ENCODE peak calls at places on chromosome 9, in four cellular contexts. U, I, L and M are unnamed samples.

GRCh38 chr9:72363908-72364678 is 915 bp downstream of the ZFAND5 start:
- DNase-seq in U (peak; percentile 20), I (peak; percentile 68), L (peak; percentile 95), M (peak; percentile 81)

GRCh38 chr9:133495327-133496293 is 16.7 kb upstream of the SLC2A6 start:
- DNase-seq in U (no peak), I (no peak), L (no peak), M (no peak)

GRCh38 chr9:87497604-87498045 is at the start of gene DAPK1:
- DNase-seq in U (peak; percentile 55), I (peak; percentile 79), L (peak; percentile 88), M (no peak)

GRCh38 chr9:127035423-127035822 is 87.0 kb downstream of the ANGPTL2 start:
- DNase-seq in U (no peak), I (no peak), L (no peak), M (no peak)

GRCh38 chr9:130301483-130302286 is 36.1 kb downstream of the HMCN2 start:
- DNase-seq in U (no peak), I (no peak), L (no peak), M (no peak)

GRCh38 chr9:109934499-109935214 is 154.7 kb downstream of the PALM2AKAP2 start:
- DNase-seq in U (no peak), I (no peak), L (no peak), M (no peak)

GRCh38 chr9:133683494-133684460 is 47.6 kb downstream of the DBH start:
- DNase-seq in U (no peak), I (no peak), L (peak; percentile 70), M (no peak)

GRCh38 chr9:18726546-18726945 is 252.6 kb downstream of the ADAMTSL1 start:
- DNase-seq in U (no peak), I (no peak), L (no peak), M (no peak)

GRCh38 chr9:135887021-135887507 is 20.3 kb downstream of the CAMSAP1 start:
- DNase-seq in U (no peak), I (peak; percentile 24), L (no peak), M (no peak)

GRCh38 chr9:22030101-22030598 is 21.0 kb upstream of the CDKN2B start:
- DNase-seq in U (peak; percentile 54), I (no peak), L (no peak), M (no peak)

GRCh38 chr9:124040186-124040920 is 28.8 kb downstream of the LHX2 start:
- DNase-seq in U (no peak), I (no peak), L (peak; percentile 28), M (no peak)

GRCh38 chr9:121684381-121685145 is 33.1 kb downstream of the DAB2IP start:
- DNase-seq in U (no peak), I (peak; percentile 64), L (peak; percentile 78), M (no peak)

GRCh38 chr9:116467740-116468351 is 219.3 kb upstream of the TRIM32 start:
- DNase-seq in U (no peak), I (no peak), L (no peak), M (no peak)

GRCh38 chr9:110214553-110214952 is 6.6 kb upstream of the C9orf152 start:
- DNase-seq in U (peak; percentile 44), I (no peak), L (no peak), M (no peak)

GRCh38 chr9:125977223-125977622 is 230.1 kb downstream of the PBX3 start:
- DNase-seq in U (no peak), I (no peak), L (no peak), M (no peak)

GRCh38 chr9:110932883-110933282 is 105.4 kb downstream of the LPAR1 start:
- DNase-seq in U (no peak), I (no peak), L (no peak), M (no peak)

GRCh38 chr9:120655005-120655622 is 59.2 kb downstream of the MEGF9 start:
- DNase-seq in U (no peak), I (no peak), L (no peak), M (no peak)

GRCh38 chr9:19989213-19989612 is 200.4 kb upstream of the SLC24A2 start:
- DNase-seq in U (no peak), I (no peak), L (no peak), M (no peak)

GRCh38 chr9:134055981-134056461 is 11.8 kb downstream of the BRD3 start:
- DNase-seq in U (no peak), I (peak; percentile 89), L (peak; percentile 78), M (peak; percentile 91)

GRCh38 chr9:34252670-34253459 is 74.0 kb downstream of the UBAP1 start:
- DNase-seq in U (peak; percentile 50), I (no peak), L (peak; percentile 84), M (peak; percentile 89)

GRCh38 chr9:121772600-121773285 is 121.3 kb downstream of the DAB2IP start:
- DNase-seq in U (no peak), I (peak; percentile 88), L (peak; percentile 86), M (no peak)

GRCh38 chr9:12964271-12964670 is 189.5 kb downstream of the LURAP1L start:
- DNase-seq in U (no peak), I (no peak), L (no peak), M (no peak)

GRCh38 chr9:80012557-80013330 is 441.0 kb downstream of the TLE4 start:
- DNase-seq in U (no peak), I (no peak), L (no peak), M (no peak)

GRCh38 chr9:115524467-115525059 is 406.6 kb upstream of the TNC start:
- DNase-seq in U (peak; percentile 32), I (no peak), L (no peak), M (no peak)

GRCh38 chr9:91033802-91034201 is 232.2 kb downstream of the SYK start:
- DNase-seq in U (peak; percentile 13), I (no peak), L (peak; percentile 86), M (no peak)

GRCh38 chr9:121871431-121872025 is 220.1 kb downstream of the DAB2IP start:
- DNase-seq in U (no peak), I (no peak), L (no peak), M (no peak)

GRCh38 chr9:28538132-28538531 is 964.9 kb upstream of the C9orf72 start:
- DNase-seq in U (no peak), I (no peak), L (no peak), M (no peak)

GRCh38 chr9:33130961-33131360 is 36.2 kb downstream of the B4GALT1 start:
- DNase-seq in U (no peak), I (no peak), L (peak; percentile 67), M (peak; percentile 29)

GRCh38 chr9:2477755-2478154 is 143.8 kb upstream of the VLDLR start:
- DNase-seq in U (peak; percentile 7), I (no peak), L (no peak), M (no peak)

GRCh38 chr9:120210301-120210700 is 369.7 kb downstream of the CDK5RAP2 start:
- DNase-seq in U (no peak), I (no peak), L (no peak), M (no peak)

GRCh38 chr9:109401169-109401989 is 80.5 kb upstream of the EPB41L4B start:
- DNase-seq in U (peak; percentile 65), I (peak; percentile 80), L (no peak), M (no peak)

GRCh38 chr9:120619751-120620655 is 40.0 kb upstream of the CDK5RAP2 start:
- DNase-seq in U (peak; percentile 56), I (peak; percentile 68), L (no peak), M (no peak)

GRCh38 chr9:16044116-16044881 is 491.5 kb downstream of the CCDC171 start:
- DNase-seq in U (no peak), I (no peak), L (no peak), M (no peak)

GRCh38 chr9:94780516-94780950 is 54.0 kb downstream of the AOPEP start:
- DNase-seq in U (no peak), I (no peak), L (no peak), M (no peak)

GRCh38 chr9:117414220-117414905 is 494 bp downstream of the ASTN2 start:
- DNase-seq in U (no peak), I (peak; percentile 37), L (no peak), M (no peak)

GRCh38 chr9:79263666-79264460 is 307.9 kb upstream of the TLE4 start:
- DNase-seq in U (no peak), I (no peak), L (no peak), M (no peak)

GRCh38 chr9:35726876-35727438 is 5.0 kb downstream of the TLN1 start:
- DNase-seq in U (peak; percentile 35), I (no peak), L (peak; percentile 87), M (no peak)

GRCh38 chr9:125700791-125701190 is 6.2 kb downstream of the MAPKAP1 start:
- DNase-seq in U (no peak), I (no peak), L (no peak), M (no peak)

GRCh38 chr9:34929506-34930102 is 28.5 kb upstream of the PHF24 start:
- DNase-seq in U (peak; percentile 23), I (peak; percentile 28), L (no peak), M (no peak)

GRCh38 chr9:93022721-93023520 is 35.6 kb upstream of the SUSD3 start:
- DNase-seq in U (no peak), I (no peak), L (no peak), M (no peak)
- TF ChIP-seq POLR2A in U (no peak), I (no peak), L (no peak), M (no peak)

GRCh38 chr9:97991818-97992217 is 8.7 kb downstream of the ANP32B start:
- DNase-seq in U (no peak), I (no peak), L (no peak), M (no peak)
- TF ChIP-seq POLR2A in U (no peak), I (no peak), L (no peak), M (no peak)

DNA sequence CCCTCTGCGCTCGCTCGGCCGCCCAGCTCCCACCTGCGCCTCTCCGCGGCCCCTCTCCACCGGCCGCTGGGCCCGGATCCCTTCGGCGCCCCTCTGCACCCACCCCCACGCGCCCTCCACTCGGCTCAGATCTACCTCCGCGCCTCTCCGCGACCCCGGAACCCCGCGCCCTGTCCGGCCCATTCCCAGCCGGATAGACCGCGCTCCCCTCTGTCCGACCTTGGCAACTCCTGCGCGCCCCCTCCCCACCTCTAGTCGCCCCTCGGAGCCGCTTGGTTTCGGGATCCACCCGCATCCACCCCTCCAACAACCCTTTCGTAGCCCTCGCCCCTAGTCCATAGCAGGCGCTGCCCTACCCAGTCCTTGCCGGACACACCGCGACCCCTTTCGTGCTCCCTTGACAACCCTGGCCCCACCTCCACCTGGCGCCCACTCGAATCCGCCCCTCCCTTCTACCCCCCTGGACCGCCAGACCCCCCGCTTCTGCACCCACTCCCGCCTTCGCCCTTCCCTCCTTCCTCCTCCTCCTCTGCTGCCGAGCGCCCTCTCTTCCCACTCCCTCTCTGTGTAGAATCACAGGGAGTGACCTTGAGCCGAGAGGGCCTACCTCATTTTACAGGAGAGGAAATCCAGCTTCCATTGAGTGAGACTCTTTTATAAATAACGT is 496 bp upstream of the AK3 start:
- DNase-seq in U (peak; percentile 37), I (peak; percentile 52), L (no peak), M (peak; percentile 74)
- TF ChIP-seq POLR2A in U (peak; percentile 60), I (no peak), L (no peak), M (no peak)

GRCh38 chr9:98913705-98914104 is 30.0 kb upstream of the COL15A1 start:
- DNase-seq in U (no peak), I (no peak), L (no peak), M (no peak)

GRCh38 chr9:98915599-98915998 is 28.1 kb upstream of the COL15A1 start:
- DNase-seq in U (no peak), I (no peak), L (no peak), M (no peak)

GRCh38 chr9:98912450-98912849 is 31.3 kb upstream of the COL15A1 start:
- DNase-seq in U (no peak), I (no peak), L (no peak), M (no peak)

GRCh38 chr9:98909935-98910334 is 33.8 kb upstream of the COL15A1 start:
- DNase-seq in U (no peak), I (no peak), L (no peak), M (no peak)

GRCh38 chr9:98913044-98913443 is 30.7 kb upstream of the COL15A1 start:
- DNase-seq in U (no peak), I (no peak), L (no peak), M (no peak)
- TF ChIP-seq POLR2A in U (no peak), I (no peak), L (no peak), M (no peak)

GRCh38 chr9:137083418-137084004 is 3.3 kb upstream of the MAN1B1 start:
- DNase-seq in U (peak; percentile 70), I (peak; percentile 56), L (no peak), M (no peak)
- TF ChIP-seq POLR2A in U (no peak), I (no peak), L (no peak), M (no peak)